ENCODE peak calls at places on chromosomes 6 and 20, in ten cellular contexts. D, C, E, U, Q, W, Z, H, R and K are unnamed samples.

GRCh38 chr6:55901765-55902164 is 26.4 kb upstream of the BMP5 start:
- DNase-seq in Z (no peak), W (no peak), D (no peak), U (no peak), H (no peak), E (no peak), Q (no peak), C (no peak), R (no peak), K (no peak)

GRCh38 chr6:17045581-17046322 is 56.1 kb upstream of the STMND1 start:
- DNase-seq in W (no peak), D (no peak), E (no peak), C (peak; percentile 48), H (no peak), U (no peak), Z (no peak), Q (peak; percentile 54), R (no peak), K (no peak)

GRCh38 chr6:42315991-42316378 is 98.3 kb upstream of the MRPS10 start:
- DNase-seq in Z (no peak), C (peak; percentile 94), D (no peak), Q (peak; percentile 88), W (no peak), E (no peak), R (peak; percentile 37), H (no peak), U (no peak), K (no peak)

GRCh38 chr6:17705428-17705777 is 1.3 kb downstream of the NUP153 start:
- DNase-seq in C (peak; percentile 84), H (no peak), Z (no peak), Q (peak; percentile 83), D (peak; percentile 44), W (peak; percentile 38), R (no peak), E (no peak), U (peak; percentile 28), K (no peak)

GRCh38 chr6:99868074-99868702 is 125.8 kb downstream of the MCHR2 start:
- DNase-seq in Q (peak; percentile 76), H (peak; percentile 79), Z (peak; percentile 91), R (peak; percentile 79), D (peak; percentile 74), E (peak; percentile 47), W (peak; percentile 58), C (peak; percentile 73), U (peak; percentile 79), K (peak; percentile 29)

GRCh38 chr6:40286721-40287120 is 300.4 kb downstream of the LRFN2 start:
- DNase-seq in Q (no peak), E (no peak), U (no peak), W (no peak), Z (no peak), D (no peak), C (no peak), H (no peak), R (no peak), K (no peak)

GRCh38 chr6:117222861-117223260 is 42.5 kb upstream of the VGLL2 start:
- DNase-seq in C (no peak), D (no peak), Z (no peak), E (no peak), W (no peak), H (no peak), U (no peak), R (no peak), Q (no peak), K (no peak)

GRCh38 chr20:47241345-47241781 is 115.1 kb downstream of the ZMYND8 start:
- DNase-seq in Z (no peak), C (peak; percentile 99), R (no peak), Q (peak; percentile 98), W (no peak), E (no peak), D (no peak), H (no peak), U (no peak), K (no peak)

GRCh38 chr6:158894192-158894591 is 75.0 kb upstream of the EZR start:
- DNase-seq in E (no peak), H (no peak), W (no peak), D (peak; percentile 32), R (no peak), U (no peak), C (peak; percentile 84), Z (peak; percentile 59), Q (peak; percentile 83), K (no peak)

GRCh38 chr20:59207235-59207634 is 43.6 kb downstream of the ZNF831 start:
- DNase-seq in Z (no peak), U (no peak), D (no peak), C (no peak), H (no peak), W (no peak), E (no peak), R (no peak), Q (no peak), K (no peak)

GRCh38 chr6:137680678-137681346 is 186.2 kb upstream of the TNFAIP3 start:
- DNase-seq in C (peak; percentile 59), H (no peak), U (no peak), Z (no peak), E (no peak), R (no peak), D (no peak), Q (peak; percentile 53), W (no peak), K (no peak)

GRCh38 chr6:107192739-107193296 is 77.5 kb upstream of the BEND3 start:
- DNase-seq in H (no peak), Z (no peak), U (peak; percentile 63), R (no peak), E (no peak), W (peak; percentile 75), D (no peak), C (no peak), Q (no peak), K (no peak)

GRCh38 chr6:168363811-168364792 is 44.5 kb upstream of the DACT2 start:
- DNase-seq in H (no peak), Z (no peak), E (no peak), D (no peak), C (no peak), R (no peak), W (no peak), U (no peak), Q (no peak), K (no peak)

GRCh38 chr6:42746452-42747400 is 823 bp upstream of the TBCC start:
- DNase-seq in E (peak; percentile 63), Q (peak; percentile 96), H (peak; percentile 88), R (peak; percentile 86), D (peak; percentile 83), U (peak; percentile 90), C (peak; percentile 94), W (peak; percentile 93), Z (peak; percentile 90), K (peak; percentile 87)

GRCh38 chr20:37471741-37472235 is 49.3 kb upstream of the NNAT start:
- DNase-seq in Z (no peak), D (no peak), U (no peak), Q (no peak), E (no peak), C (no peak), W (no peak), H (no peak), R (no peak), K (no peak)

GRCh38 chr6:30600576-30600975 is 16.5 kb downstream of the PPP1R10 start:
- DNase-seq in Q (no peak), U (peak; percentile 33), E (no peak), D (no peak), H (no peak), C (no peak), W (no peak), Z (no peak), R (no peak), K (no peak)

GRCh38 chr6:140854363-140854762 is 1278.4 kb upstream of the GJE1 start:
- DNase-seq in Q (no peak), W (no peak), H (no peak), Z (no peak), U (no peak), D (no peak), C (no peak), E (no peak), R (no peak), K (no peak)

GRCh38 chr6:117265425-117266266 is at the start of gene VGLL2:
- DNase-seq in R (peak; percentile 18), Q (peak; percentile 48), C (peak; percentile 48), Z (peak; percentile 87), D (peak; percentile 85), H (no peak), E (no peak), U (peak; percentile 86), W (peak; percentile 56), K (no peak)

GRCh38 chr6:89829591-89830384 is at the start of gene CASP8AP2:
- DNase-seq in E (peak; percentile 80), W (peak; percentile 99), Z (peak; percentile 99), D (peak; percentile 94), Q (peak; percentile 99), R (peak; percentile 92), C (peak; percentile 99), H (peak; percentile 97), U (peak; percentile 99), K (peak; percentile 93)

GRCh38 chr6:1208876-1209275 is 103.0 kb upstream of the FOXQ1 start:
- DNase-seq in W (no peak), D (no peak), U (no peak), Q (no peak), H (no peak), Z (no peak), C (no peak), E (no peak), R (no peak), K (no peak)

GRCh38 chr6:33543116-33543515 is 37.0 kb downstream of the BAK1 start:
- DNase-seq in D (no peak), C (no peak), H (no peak), Q (no peak), U (no peak), Z (no peak), W (no peak), E (no peak), R (no peak), K (no peak)

GRCh38 chr20:19757973-19758887 is at the start of gene RIN2:
- DNase-seq in D (peak; percentile 94), H (no peak), E (no peak), C (peak; percentile 96), U (peak; percentile 80), R (no peak), W (peak; percentile 76), Q (peak; percentile 97), Z (peak; percentile 98), K (peak; percentile 83)

GRCh38 chr20:1793821-1794220 is 101.4 kb upstream of the SIRPA start:
- DNase-seq in R (no peak), W (no peak), E (no peak), D (no peak), Z (no peak), Q (no peak), C (no peak), U (no peak), H (no peak), K (no peak)

GRCh38 chr20:3820901-3821727 is 767 bp downstream of the AP5S1 start:
- DNase-seq in H (no peak), C (no peak), W (no peak), E (no peak), Z (no peak), R (no peak), Q (no peak), D (no peak), U (no peak), K (no peak)